ENCODE peak calls at places on chromosome 12, in five cellular contexts. W, S, R, O and U are unnamed samples.

GRCh38 chr12:129887047-129887568 is 16.7 kb downstream of the TMEM132D start:
- DNase-seq in W (peak; percentile 51), S (no peak), R (peak; percentile 62), O (no peak), U (peak; percentile 3)

GRCh38 chr12:81128930-81129554 is 51.2 kb downstream of the ACSS3 start:
- DNase-seq in W (no peak), S (peak; percentile 61), R (peak; percentile 56), O (peak; percentile 43), U (peak; percentile 51)

GRCh38 chr12:3265406-3265805 is 188.2 kb downstream of the TSPAN9 start:
- DNase-seq in W (no peak), S (no peak), R (no peak), O (no peak), U (no peak)

GRCh38 chr12:121792607-121793500 is 634 bp downstream of the RHOF start:
- DNase-seq in W (peak; percentile 53), S (no peak), R (no peak), O (no peak), U (no peak)

GRCh38 chr12:44544018-44544417 is 332.1 kb downstream of the NELL2 start:
- DNase-seq in W (no peak), S (no peak), R (no peak), O (no peak), U (no peak)

GRCh38 chr12:46357438-46358324 is 14.9 kb downstream of the SLC38A2 start:
- DNase-seq in W (no peak), S (peak; percentile 90), R (peak; percentile 76), O (peak; percentile 93), U (peak; percentile 93)

GRCh38 chr12:118528625-118529024 is 152.3 kb downstream of the SUDS3 start:
- DNase-seq in W (no peak), S (no peak), R (no peak), O (no peak), U (no peak)

GRCh38 chr12:70243510-70244331 is 488 bp downstream of the CNOT2 start:
- DNase-seq in W (peak; percentile 63), S (peak; percentile 77), R (peak; percentile 72), O (peak; percentile 61), U (peak; percentile 61)

GRCh38 chr12:47068539-47068938 is 10.9 kb upstream of the PCED1B start:
- DNase-seq in W (no peak), S (no peak), R (peak; percentile 94), O (no peak), U (no peak)

GRCh38 chr12:1808036-1808797 is 12.1 kb upstream of the LRTM2 start:
- DNase-seq in W (no peak), S (no peak), R (no peak), O (no peak), U (no peak)

GRCh38 chr12:132908145-132909029 is 21.0 kb upstream of the CHFR start:
- DNase-seq in W (peak; percentile 96), S (peak; percentile 99), R (peak; percentile 99), O (peak; percentile 94), U (peak; percentile 95)

GRCh38 chr12:85923767-85924331 is 49.8 kb downstream of the NTS start:
- DNase-seq in W (no peak), S (peak; percentile 55), R (peak; percentile 75), O (peak; percentile 49), U (peak; percentile 31)

GRCh38 chr12:40020261-40020691 is 85.6 kb downstream of the SLC2A13 start:
- DNase-seq in W (no peak), S (no peak), R (no peak), O (no peak), U (no peak)

GRCh38 chr12:128015276-128015675 is 251.7 kb upstream of the TMEM132C start:
- DNase-seq in W (no peak), S (no peak), R (no peak), O (no peak), U (no peak)

GRCh38 chr12:57005980-57006808 is at the start of gene ZBTB39:
- DNase-seq in W (no peak), S (peak; percentile 69), R (peak; percentile 26), O (peak; percentile 35), U (peak; percentile 53)

GRCh38 chr12:31267966-31268365 is 58.0 kb downstream of the SINHCAF start:
- DNase-seq in W (no peak), S (peak; percentile 41), R (no peak), O (no peak), U (peak; percentile 24)

GRCh38 chr12:39723831-39724230 is 104.2 kb upstream of the ABCD2 start:
- DNase-seq in W (no peak), S (peak; percentile 56), R (peak; percentile 30), O (no peak), U (peak; percentile 48)

GRCh38 chr12:16520328-16520727 is 85.6 kb downstream of the LMO3 start:
- DNase-seq in W (no peak), S (no peak), R (no peak), O (peak; percentile 30), U (peak; percentile 5)

GRCh38 chr12:21371050-21371449 is 1.7 kb upstream of the IAPP start:
- DNase-seq in W (no peak), S (no peak), R (no peak), O (no peak), U (no peak)

GRCh38 chr12:108572166-108572790 is 9.9 kb downstream of the ISCU start:
- DNase-seq in W (peak; percentile 1), S (no peak), R (no peak), O (no peak), U (no peak)

GRCh38 chr12:100789975-100790374 is 4.6 kb upstream of the ANO4 start:
- DNase-seq in W (no peak), S (no peak), R (no peak), O (no peak), U (no peak)

GRCh38 chr12:47822863-47823262 is 3.2 kb upstream of the HDAC7 start:
- DNase-seq in W (no peak), S (no peak), R (no peak), O (no peak), U (no peak)

GRCh38 chr12:108854055-108854452 is 3.3 kb downstream of the SSH1 start:
- DNase-seq in W (no peak), S (peak; percentile 92), R (peak; percentile 92), O (peak; percentile 95), U (peak; percentile 95)

GRCh38 chr12:54561164-54561563 is 11.8 kb downstream of the PDE1B start:
- DNase-seq in W (no peak), S (peak; percentile 46), R (no peak), O (no peak), U (no peak)

GRCh38 chr12:132813443-132813842 is 15.2 kb downstream of the GOLGA3 start:
- DNase-seq in W (no peak), S (no peak), R (no peak), O (no peak), U (no peak)

GRCh38 chr12:106233011-106233410 is 14.8 kb downstream of the CKAP4 start:
- DNase-seq in W (no peak), S (no peak), R (no peak), O (no peak), U (no peak)

GRCh38 chr12:106226884-106227640 is 20.8 kb downstream of the CKAP4 start:
- DNase-seq in W (no peak), S (peak; percentile 74), R (peak; percentile 54), O (peak; percentile 55), U (peak; percentile 66)

GRCh38 chr12:106228320-106228710 is 19.5 kb downstream of the CKAP4 start:
- DNase-seq in W (no peak), S (no peak), R (no peak), O (no peak), U (no peak)

GRCh38 chr12:106227641-106228319 is 20.0 kb downstream of the CKAP4 start:
- DNase-seq in W (peak; percentile 79), S (peak; percentile 24), R (no peak), O (no peak), U (peak; percentile 52)

DNA sequence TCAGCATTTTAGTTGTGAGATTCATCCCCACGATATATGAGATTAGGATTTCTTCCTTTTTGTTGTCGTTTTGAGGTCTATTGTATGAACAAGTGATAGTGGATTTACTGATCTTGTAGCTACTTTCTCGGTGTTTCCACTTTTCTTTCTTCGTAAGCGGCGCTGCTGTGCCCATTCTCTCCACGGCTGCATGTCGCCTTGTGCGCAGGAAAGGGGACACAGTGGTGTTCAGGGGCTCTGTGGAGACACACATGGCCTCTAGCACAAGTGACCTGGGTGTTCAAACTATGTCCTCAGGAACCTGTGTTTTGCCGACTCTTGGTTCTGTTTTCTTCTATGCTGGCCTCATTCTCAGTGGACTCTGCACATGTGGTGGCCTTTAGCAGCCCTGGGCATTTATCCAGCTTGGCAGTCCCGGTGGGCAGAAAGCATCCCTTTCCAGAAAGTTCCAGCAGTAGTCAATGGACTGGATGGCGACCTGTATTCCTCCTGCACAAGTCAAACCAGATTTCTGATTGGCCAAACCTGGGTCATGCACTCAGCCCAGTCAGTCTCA is 18.7 kb downstream of the CKAP4 start:
- DNase-seq in W (no peak), S (no peak), R (no peak), O (no peak), U (no peak)
- TF ChIP-seq CTCF in W (no peak), S (no peak), R (no peak), O (no peak), U (no peak)

GRCh38 chr12:120290541-120291312 is 976 bp downstream of the RNU4-2 start:
- DNase-seq in W (peak; percentile 33), S (no peak), R (no peak), O (no peak), U (peak; percentile 18)
- H3K4me3 ChIP-seq in W (no peak overlapping the region), S (no peak overlapping the region), R (peak overlapping the region; percentile 26), O (peak overlapping the region; percentile 14), U (peak overlapping the region; percentile 43)

GRCh38 chr12:120737557-120738251 is 12.1 kb downstream of the ACADS start:
- DNase-seq in W (no peak), S (no peak), R (no peak), O (no peak), U (no peak)
- TF ChIP-seq CTCF in W (no peak), S (peak; percentile 42), R (peak; percentile 53), O (peak; percentile 24), U (peak; percentile 21)

GRCh38 chr12:51850081-51850932 is 1.8 kb upstream of the FIGNL2 start:
- DNase-seq in W (no peak), S (no peak), R (no peak), O (no peak), U (no peak)

GRCh38 chr12:51848843-51849735 is 571 bp upstream of the FIGNL2 start:
- DNase-seq in W (no peak), S (no peak), R (no peak), O (no peak), U (no peak)

GRCh38 chr12:51846911-51847829 is 1.3 kb downstream of the FIGNL2 start:
- DNase-seq in W (no peak), S (peak; percentile 20), R (no peak), O (no peak), U (no peak)

GRCh38 chr12:51846209-51846779 is 2.2 kb downstream of the FIGNL2 start:
- DNase-seq in W (no peak), S (no peak), R (no peak), O (no peak), U (no peak)

DNA sequence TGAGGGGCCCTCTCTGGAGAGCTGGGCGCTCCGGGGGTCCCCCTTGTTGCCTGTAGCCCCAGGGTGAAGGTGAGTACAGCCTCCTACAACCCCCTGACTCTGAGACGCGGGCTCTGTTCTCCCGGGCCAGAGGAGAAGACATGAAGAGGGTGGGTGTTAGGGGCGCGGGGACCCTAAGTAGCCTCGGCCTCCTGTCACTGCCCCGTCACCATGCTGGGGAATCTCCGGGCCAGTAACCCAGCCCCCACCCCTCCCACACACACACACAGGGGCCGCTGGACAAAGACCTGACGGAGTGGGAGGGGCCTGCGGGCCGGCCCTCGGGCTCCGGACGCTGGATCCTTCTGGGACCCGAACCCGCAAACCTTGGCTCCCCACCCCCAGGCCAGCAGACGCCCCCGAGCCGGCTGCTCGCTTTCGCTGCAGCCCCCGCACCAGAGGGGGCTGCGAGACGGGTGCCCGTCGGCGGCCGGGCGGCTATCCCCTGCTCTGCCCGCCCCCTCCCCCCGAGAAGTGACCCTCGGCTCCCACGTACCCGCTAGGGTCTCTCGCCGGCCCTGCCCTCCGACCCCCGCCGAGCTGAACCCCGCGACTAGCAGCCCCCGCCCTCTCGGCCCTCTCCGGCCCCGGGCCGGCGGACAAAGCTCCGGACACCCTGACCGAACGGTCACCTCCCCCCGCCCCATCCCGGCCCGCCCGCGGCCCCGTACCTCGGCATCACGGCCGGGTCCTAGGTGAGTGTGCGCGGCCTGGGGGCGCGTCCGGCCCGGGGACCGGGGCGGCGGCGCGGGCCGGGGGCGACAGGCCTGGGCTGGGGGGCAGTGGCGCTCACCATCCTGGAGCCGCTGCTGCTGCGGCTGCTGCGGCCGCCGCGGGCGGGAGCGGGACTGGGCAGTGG is at the start of gene FIGNL2:
- DNase-seq in W (no peak), S (peak; percentile 27), R (no peak), O (peak; percentile 12), U (no peak)
- H3K4me3 ChIP-seq in W (peak within 1 kb of the TSS; percentile 21), S (peak within 1 kb of the TSS; percentile 66), R (peak within 1 kb of the TSS; percentile 13), O (peak within 1 kb of the TSS; percentile 50), U (peak within 1 kb of the TSS; percentile 15)